ENCODE peak calls at places on chromosome 20, in nine cellular contexts. One of them, this sample, is unnamed. For H3K4me1, the result is how much of the 10 kb centered on the place peaks cover.

GRCh38 chr20:51750037-51750769 is 18.0 kb downstream of the ATP9A start:
- DNase-seq in mucosa of descending colon: peak
- DNase-seq in endothelial cell of umbilical vein: peak
- DNase-seq in body of pancreas: peak
- DNase-seq in kidney: peak
- DNase-seq in heart right ventricle: peak
- DNase-seq in neural progenitor cell: no peak
- DNase-seq in mammary epithelial cell: peak
- DNase-seq in suprapubic skin: no peak
- DNase-seq in this sample: no peak

GRCh38 chr20:57661201-57662027 is 41.2 kb upstream of the ZBP1 start:
- DNase-seq in mucosa of descending colon: no peak
- DNase-seq in endothelial cell of umbilical vein: no peak
- DNase-seq in body of pancreas: peak
- DNase-seq in kidney: peak
- DNase-seq in heart right ventricle: no peak
- DNase-seq in neural progenitor cell: no peak
- DNase-seq in mammary epithelial cell: no peak
- DNase-seq in suprapubic skin: peak
- DNase-seq in this sample: no peak

GRCh38 chr20:1895674-1896496 is 678 bp downstream of the SIRPA start:
- DNase-seq in mucosa of descending colon: peak
- DNase-seq in endothelial cell of umbilical vein: peak
- DNase-seq in body of pancreas: peak
- DNase-seq in kidney: no peak
- DNase-seq in heart right ventricle: no peak
- DNase-seq in neural progenitor cell: peak
- DNase-seq in mammary epithelial cell: peak
- DNase-seq in suprapubic skin: no peak
- DNase-seq in this sample: no peak

GRCh38 chr20:42639140-42639539 is 550.6 kb downstream of the PTPRT start:
- DNase-seq in mucosa of descending colon: no peak
- DNase-seq in endothelial cell of umbilical vein: no peak
- DNase-seq in body of pancreas: no peak
- DNase-seq in kidney: no peak
- DNase-seq in heart right ventricle: no peak
- DNase-seq in neural progenitor cell: no peak
- DNase-seq in mammary epithelial cell: no peak
- DNase-seq in suprapubic skin: no peak
- DNase-seq in this sample: no peak

GRCh38 chr20:52895662-52896061 is 76.5 kb upstream of the TSHZ2 start:
- DNase-seq in mucosa of descending colon: no peak
- DNase-seq in endothelial cell of umbilical vein: no peak
- DNase-seq in body of pancreas: no peak
- DNase-seq in kidney: no peak
- DNase-seq in heart right ventricle: no peak
- DNase-seq in neural progenitor cell: no peak
- DNase-seq in mammary epithelial cell: peak
- DNase-seq in suprapubic skin: no peak
- DNase-seq in this sample: no peak

GRCh38 chr20:2619961-2620595 is 32.4 kb upstream of the NOP56 start:
- DNase-seq in mucosa of descending colon: no peak
- DNase-seq in endothelial cell of umbilical vein: no peak
- DNase-seq in body of pancreas: no peak
- DNase-seq in kidney: no peak
- DNase-seq in heart right ventricle: no peak
- DNase-seq in neural progenitor cell: no peak
- DNase-seq in mammary epithelial cell: peak
- DNase-seq in suprapubic skin: no peak
- DNase-seq in this sample: no peak

GRCh38 chr20:32004963-32005362 is 5.3 kb upstream of the CCM2L start:
- DNase-seq in mucosa of descending colon: no peak
- DNase-seq in endothelial cell of umbilical vein: no peak
- DNase-seq in body of pancreas: no peak
- DNase-seq in kidney: no peak
- DNase-seq in heart right ventricle: no peak
- DNase-seq in neural progenitor cell: no peak
- DNase-seq in mammary epithelial cell: no peak
- DNase-seq in suprapubic skin: no peak
- DNase-seq in this sample: peak

GRCh38 chr20:63639093-63639860 is 12.4 kb upstream of the GMEB2 start:
- DNase-seq in mucosa of descending colon: peak
- DNase-seq in endothelial cell of umbilical vein: no peak
- DNase-seq in body of pancreas: no peak
- DNase-seq in kidney: peak
- DNase-seq in heart right ventricle: peak
- DNase-seq in neural progenitor cell: no peak
- DNase-seq in mammary epithelial cell: no peak
- DNase-seq in suprapubic skin: no peak
- DNase-seq in this sample: no peak

GRCh38 chr20:58991720-58992119 is 10.7 kb downstream of the NELFCD start:
- DNase-seq in mucosa of descending colon: no peak
- DNase-seq in endothelial cell of umbilical vein: no peak
- DNase-seq in body of pancreas: no peak
- DNase-seq in kidney: peak
- DNase-seq in heart right ventricle: no peak
- DNase-seq in neural progenitor cell: no peak
- DNase-seq in mammary epithelial cell: no peak
- DNase-seq in suprapubic skin: peak
- DNase-seq in this sample: peak

GRCh38 chr20:54126809-54127655 is 46.8 kb downstream of the CYP24A1 start:
- DNase-seq in mucosa of descending colon: no peak
- DNase-seq in endothelial cell of umbilical vein: no peak
- DNase-seq in body of pancreas: no peak
- DNase-seq in kidney: no peak
- DNase-seq in heart right ventricle: no peak
- DNase-seq in neural progenitor cell: no peak
- DNase-seq in mammary epithelial cell: peak
- DNase-seq in suprapubic skin: no peak
- DNase-seq in this sample: no peak

GRCh38 chr20:23658989-23659609 is 21.3 kb upstream of the CST3 start:
- DNase-seq in mucosa of descending colon: no peak
- DNase-seq in endothelial cell of umbilical vein: no peak
- DNase-seq in body of pancreas: no peak
- DNase-seq in kidney: no peak
- DNase-seq in heart right ventricle: no peak
- DNase-seq in neural progenitor cell: no peak
- DNase-seq in mammary epithelial cell: no peak
- DNase-seq in suprapubic skin: no peak
- DNase-seq in this sample: peak

GRCh38 chr20:63941282-63942060 is 14.7 kb downstream of the UCKL1 start:
- DNase-seq in mucosa of descending colon: peak
- DNase-seq in endothelial cell of umbilical vein: no peak
- DNase-seq in body of pancreas: no peak
- DNase-seq in kidney: peak
- DNase-seq in heart right ventricle: peak
- DNase-seq in neural progenitor cell: peak
- DNase-seq in mammary epithelial cell: peak
- DNase-seq in suprapubic skin: peak
- DNase-seq in this sample: no peak

GRCh38 chr20:10466325-10466724 is 31.2 kb downstream of the SLX4IP start:
- DNase-seq in mucosa of descending colon: no peak
- DNase-seq in endothelial cell of umbilical vein: peak
- DNase-seq in body of pancreas: no peak
- DNase-seq in kidney: no peak
- DNase-seq in heart right ventricle: peak
- DNase-seq in neural progenitor cell: peak
- DNase-seq in mammary epithelial cell: no peak
- DNase-seq in suprapubic skin: no peak
- DNase-seq in this sample: no peak

GRCh38 chr20:45405566-45406259 is 2.4 kb upstream of the DBNDD2 start:
- DNase-seq in mucosa of descending colon: peak
- DNase-seq in endothelial cell of umbilical vein: peak
- DNase-seq in body of pancreas: peak
- DNase-seq in kidney: peak
- DNase-seq in heart right ventricle: peak
- DNase-seq in neural progenitor cell: peak
- DNase-seq in mammary epithelial cell: no peak
- DNase-seq in suprapubic skin: no peak
- DNase-seq in this sample: peak

GRCh38 chr20:2365666-2366065 is 15.0 kb upstream of the TGM6 start:
- DNase-seq in mucosa of descending colon: no peak
- DNase-seq in endothelial cell of umbilical vein: no peak
- DNase-seq in body of pancreas: no peak
- DNase-seq in kidney: no peak
- DNase-seq in heart right ventricle: no peak
- DNase-seq in neural progenitor cell: no peak
- DNase-seq in mammary epithelial cell: no peak
- DNase-seq in suprapubic skin: no peak
- DNase-seq in this sample: no peak

GRCh38 chr20:34312544-34313217 is 9.5 kb upstream of the AHCY start:
- DNase-seq in mucosa of descending colon: peak
- DNase-seq in endothelial cell of umbilical vein: peak
- DNase-seq in body of pancreas: peak
- DNase-seq in kidney: peak
- DNase-seq in heart right ventricle: peak
- DNase-seq in neural progenitor cell: peak
- DNase-seq in mammary epithelial cell: peak
- DNase-seq in suprapubic skin: peak
- DNase-seq in this sample: peak
- TF ChIP-seq CTCF in mucosa of descending colon: peak
- TF ChIP-seq CTCF in endothelial cell of umbilical vein: peak
- TF ChIP-seq CTCF in body of pancreas: peak
- TF ChIP-seq CTCF in kidney: peak
- TF ChIP-seq CTCF in heart right ventricle: peak
- TF ChIP-seq CTCF in neural progenitor cell: peak
- TF ChIP-seq CTCF in mammary epithelial cell: peak
- TF ChIP-seq CTCF in suprapubic skin: peak
- TF ChIP-seq CTCF in this sample: peak

GRCh38 chr20:19313342-19314069 is 101.1 kb downstream of the SLC24A3 start:
- DNase-seq in mucosa of descending colon: no peak
- DNase-seq in endothelial cell of umbilical vein: no peak
- DNase-seq in body of pancreas: no peak
- DNase-seq in kidney: no peak
- DNase-seq in heart right ventricle: no peak
- DNase-seq in neural progenitor cell: no peak
- DNase-seq in mammary epithelial cell: no peak
- DNase-seq in suprapubic skin: no peak
- DNase-seq in this sample: no peak

GRCh38 chr20:19310541-19310940 is 98.1 kb downstream of the SLC24A3 start:
- DNase-seq in mucosa of descending colon: no peak
- DNase-seq in endothelial cell of umbilical vein: no peak
- DNase-seq in body of pancreas: no peak
- DNase-seq in kidney: no peak
- DNase-seq in heart right ventricle: no peak
- DNase-seq in neural progenitor cell: no peak
- DNase-seq in mammary epithelial cell: no peak
- DNase-seq in suprapubic skin: no peak
- DNase-seq in this sample: no peak

GRCh38 chr20:19304886-19305415 is 92.5 kb downstream of the SLC24A3 start:
- DNase-seq in mucosa of descending colon: no peak
- DNase-seq in endothelial cell of umbilical vein: no peak
- DNase-seq in body of pancreas: no peak
- DNase-seq in kidney: no peak
- DNase-seq in heart right ventricle: peak
- DNase-seq in neural progenitor cell: no peak
- DNase-seq in mammary epithelial cell: no peak
- DNase-seq in suprapubic skin: no peak
- DNase-seq in this sample: no peak

GRCh38 chr20:19304389-19304788 is 91.9 kb downstream of the SLC24A3 start:
- DNase-seq in mucosa of descending colon: no peak
- DNase-seq in endothelial cell of umbilical vein: no peak
- DNase-seq in body of pancreas: no peak
- DNase-seq in kidney: no peak
- DNase-seq in heart right ventricle: no peak
- DNase-seq in neural progenitor cell: no peak
- DNase-seq in mammary epithelial cell: no peak
- DNase-seq in suprapubic skin: no peak
- DNase-seq in this sample: no peak

GRCh38 chr20:19308151-19308550 is 95.7 kb downstream of the SLC24A3 start:
- DNase-seq in mucosa of descending colon: no peak
- DNase-seq in endothelial cell of umbilical vein: no peak
- DNase-seq in body of pancreas: no peak
- DNase-seq in kidney: no peak
- DNase-seq in heart right ventricle: no peak
- DNase-seq in neural progenitor cell: no peak
- DNase-seq in mammary epithelial cell: no peak
- DNase-seq in suprapubic skin: no peak
- DNase-seq in this sample: no peak
- H3K4me1 ChIP-seq in mucosa of descending colon: under half
- H3K4me1 ChIP-seq in endothelial cell of umbilical vein: under half
- H3K4me1 ChIP-seq in body of pancreas: under half
- H3K4me1 ChIP-seq in kidney: under half
- H3K4me1 ChIP-seq in heart right ventricle: under half
- H3K4me1 ChIP-seq in neural progenitor cell: under half
- H3K4me1 ChIP-seq in mammary epithelial cell: under half
- H3K4me1 ChIP-seq in suprapubic skin: under half
- H3K4me1 ChIP-seq in this sample: under half

GRCh38 chr20:37890108-37890507 is 12.8 kb upstream of the VSTM2L start:
- DNase-seq in mucosa of descending colon: no peak
- DNase-seq in endothelial cell of umbilical vein: no peak
- DNase-seq in body of pancreas: no peak
- DNase-seq in kidney: no peak
- DNase-seq in heart right ventricle: no peak
- DNase-seq in neural progenitor cell: no peak
- DNase-seq in mammary epithelial cell: no peak
- DNase-seq in suprapubic skin: no peak
- DNase-seq in this sample: no peak

GRCh38 chr20:37886851-37887297 is 16.1 kb upstream of the VSTM2L start:
- DNase-seq in mucosa of descending colon: no peak
- DNase-seq in endothelial cell of umbilical vein: no peak
- DNase-seq in body of pancreas: peak
- DNase-seq in kidney: no peak
- DNase-seq in heart right ventricle: peak
- DNase-seq in neural progenitor cell: no peak
- DNase-seq in mammary epithelial cell: no peak
- DNase-seq in suprapubic skin: no peak
- DNase-seq in this sample: no peak

GRCh38 chr20:37890643-37891042 is 12.3 kb upstream of the VSTM2L start:
- DNase-seq in mucosa of descending colon: no peak
- DNase-seq in endothelial cell of umbilical vein: no peak
- DNase-seq in body of pancreas: no peak
- DNase-seq in kidney: no peak
- DNase-seq in heart right ventricle: no peak
- DNase-seq in neural progenitor cell: no peak
- DNase-seq in mammary epithelial cell: no peak
- DNase-seq in suprapubic skin: no peak
- DNase-seq in this sample: peak

GRCh38 chr20:37885593-37886507 is 17.1 kb upstream of the VSTM2L start:
- DNase-seq in mucosa of descending colon: no peak
- DNase-seq in endothelial cell of umbilical vein: no peak
- DNase-seq in body of pancreas: no peak
- DNase-seq in kidney: no peak
- DNase-seq in heart right ventricle: no peak
- DNase-seq in neural progenitor cell: no peak
- DNase-seq in mammary epithelial cell: no peak
- DNase-seq in suprapubic skin: no peak
- DNase-seq in this sample: no peak

GRCh38 chr20:37888641-37889040 is 14.3 kb upstream of the VSTM2L start:
- DNase-seq in mucosa of descending colon: no peak
- DNase-seq in endothelial cell of umbilical vein: no peak
- DNase-seq in body of pancreas: no peak
- DNase-seq in kidney: no peak
- DNase-seq in heart right ventricle: no peak
- DNase-seq in neural progenitor cell: no peak
- DNase-seq in mammary epithelial cell: no peak
- DNase-seq in suprapubic skin: no peak
- DNase-seq in this sample: no peak
- TF ChIP-seq CTCF in mucosa of descending colon: no peak
- TF ChIP-seq CTCF in endothelial cell of umbilical vein: no peak
- TF ChIP-seq CTCF in body of pancreas: no peak
- TF ChIP-seq CTCF in kidney: no peak
- TF ChIP-seq CTCF in heart right ventricle: no peak
- TF ChIP-seq CTCF in neural progenitor cell: no peak
- TF ChIP-seq CTCF in mammary epithelial cell: no peak
- TF ChIP-seq CTCF in suprapubic skin: no peak
- TF ChIP-seq CTCF in this sample: no peak

GRCh38 chr20:47573586-47573985 is 71.9 kb downstream of the NCOA3 start:
- DNase-seq in mucosa of descending colon: no peak
- DNase-seq in endothelial cell of umbilical vein: no peak
- DNase-seq in body of pancreas: no peak
- DNase-seq in kidney: no peak
- DNase-seq in heart right ventricle: no peak
- DNase-seq in neural progenitor cell: no peak
- DNase-seq in mammary epithelial cell: no peak
- DNase-seq in suprapubic skin: no peak
- DNase-seq in this sample: no peak
- H3K4me1 ChIP-seq in mucosa of descending colon: under half
- H3K4me1 ChIP-seq in endothelial cell of umbilical vein: half or more
- H3K4me1 ChIP-seq in body of pancreas: under half
- H3K4me1 ChIP-seq in kidney: under half
- H3K4me1 ChIP-seq in heart right ventricle: under half
- H3K4me1 ChIP-seq in neural progenitor cell: under half
- H3K4me1 ChIP-seq in mammary epithelial cell: under half
- H3K4me1 ChIP-seq in suprapubic skin: under half
- H3K4me1 ChIP-seq in this sample: under half

This sample was measured in Caco-2.